ENCODE peak calls at places on chromosomes 2 and 18, in five cellular contexts. W is B cell, G is NCI-H1930, U is NCI-H1436, V is pulmonary artery endothelial cell. R is an unnamed sample.

GRCh38 chr2:214244847-214245246 is 166.0 kb upstream of the VWC2L start:
- DNase-seq in W (no peak), G (no peak), U (no peak), V (no peak), R (no peak)

GRCh38 chr2:41719756-41720155 is 328.1 kb upstream of the PKDCC start:
- DNase-seq in W (no peak), G (no peak), V (no peak), U (peak; percentile 81), R (no peak)

GRCh38 chr2:226791056-226791486 is 8.5 kb downstream of the IRS1 start:
- DNase-seq in G (peak; percentile 21), W (no peak), V (no peak), U (peak; percentile 57), R (peak; percentile 59)

GRCh38 chr18:68414407-68414806 is 300.5 kb downstream of the TMX3 start:
- DNase-seq in V (no peak), U (no peak), W (no peak), G (no peak), R (no peak)

GRCh38 chr2:126827371-126827770 is 71.3 kb upstream of the TEX51 start:
- DNase-seq in W (no peak), G (no peak), U (no peak), V (no peak), R (no peak)

GRCh38 chr2:170324640-170325046 is 146.7 kb downstream of the MYO3B start:
- DNase-seq in V (no peak), G (peak; percentile 76), U (peak; percentile 69), W (peak; percentile 19), R (peak; percentile 38)

GRCh38 chr18:76490701-76491171 is 4.3 kb downstream of the ZNF516 start:
- DNase-seq in V (no peak), G (no peak), U (peak; percentile 46), W (peak; percentile 72), R (peak; percentile 26)

GRCh38 chr2:212147921-212148513 is 390.6 kb downstream of the ERBB4 start:
- DNase-seq in U (peak; percentile 1), V (no peak), W (no peak), G (no peak), R (no peak)